ENCODE peak calls at places on chromosomes 5 and 9, in five cellular contexts. One of them, this sample, is unnamed.

GRCh38 chr5:1757511-1757910 is 42.1 kb downstream of the MRPL36 start:
- DNase-seq in RWPE2: peak
- DNase-seq in fibroblast of villous mesenchyme: no peak
- DNase-seq in right lobe of liver: no peak
- DNase-seq in ovary: no peak
- DNase-seq in this sample: no peak

GRCh38 chr5:33074548-33074947 is 363.4 kb downstream of the NPR3 start:
- DNase-seq in RWPE2: no peak
- DNase-seq in right lobe of liver: no peak
- DNase-seq in ovary: no peak
- DNase-seq in fibroblast of villous mesenchyme: no peak
- DNase-seq in this sample: no peak

GRCh38 chr5:4207456-4207855 is 611.8 kb downstream of the IRX1 start:
- DNase-seq in ovary: no peak
- DNase-seq in RWPE2: no peak
- DNase-seq in right lobe of liver: no peak
- DNase-seq in fibroblast of villous mesenchyme: no peak
- DNase-seq in this sample: no peak

GRCh38 chr9:110580850-110581249 is 1.3 kb upstream of the SVEP1 start:
- DNase-seq in fibroblast of villous mesenchyme: no peak
- DNase-seq in right lobe of liver: no peak
- DNase-seq in RWPE2: peak
- DNase-seq in ovary: no peak
- DNase-seq in this sample: no peak

GRCh38 chr5:179754024-179754423 is 21.4 kb downstream of the MAML1 start:
- DNase-seq in right lobe of liver: no peak
- DNase-seq in ovary: no peak
- DNase-seq in fibroblast of villous mesenchyme: no peak
- DNase-seq in RWPE2: no peak
- DNase-seq in this sample: no peak

GRCh38 chr5:151772029-151772867 is 494 bp downstream of the G3BP1 start:
- DNase-seq in right lobe of liver: peak
- DNase-seq in RWPE2: no peak
- DNase-seq in ovary: no peak
- DNase-seq in fibroblast of villous mesenchyme: peak
- DNase-seq in this sample: no peak

GRCh38 chr5:156188026-156188425 is 138.9 kb upstream of the SGCD start:
- DNase-seq in right lobe of liver: no peak
- DNase-seq in ovary: no peak
- DNase-seq in fibroblast of villous mesenchyme: no peak
- DNase-seq in RWPE2: no peak
- DNase-seq in this sample: no peak

GRCh38 chr5:137796279-137796678 is 42.1 kb upstream of the HNRNPA0 start:
- DNase-seq in right lobe of liver: no peak
- DNase-seq in fibroblast of villous mesenchyme: no peak
- DNase-seq in RWPE2: no peak
- DNase-seq in ovary: no peak
- DNase-seq in this sample: no peak

GRCh38 chr5:159657298-159657697 is 259.0 kb upstream of the ADRA1B start:
- DNase-seq in ovary: no peak
- DNase-seq in fibroblast of villous mesenchyme: no peak
- DNase-seq in RWPE2: no peak
- DNase-seq in right lobe of liver: no peak
- DNase-seq in this sample: no peak

GRCh38 chr9:105930007-105930627 is 235.8 kb downstream of the TMEM38B start:
- DNase-seq in right lobe of liver: no peak
- DNase-seq in ovary: no peak
- DNase-seq in fibroblast of villous mesenchyme: no peak
- DNase-seq in RWPE2: no peak
- DNase-seq in this sample: no peak

GRCh38 chr5:61450170-61450815 is 118.2 kb downstream of the ZSWIM6 start:
- DNase-seq in fibroblast of villous mesenchyme: peak
- DNase-seq in ovary: no peak
- DNase-seq in right lobe of liver: no peak
- DNase-seq in RWPE2: no peak
- DNase-seq in this sample: no peak

GRCh38 chr9:135073741-135074305 is 13.6 kb upstream of the OLFM1 start:
- DNase-seq in fibroblast of villous mesenchyme: no peak
- DNase-seq in RWPE2: peak
- DNase-seq in right lobe of liver: no peak
- DNase-seq in ovary: peak
- DNase-seq in this sample: no peak

GRCh38 chr5:103228056-103228455 is 30.5 kb upstream of the MACIR start:
- DNase-seq in fibroblast of villous mesenchyme: no peak
- DNase-seq in RWPE2: no peak
- DNase-seq in right lobe of liver: no peak
- DNase-seq in ovary: no peak
- DNase-seq in this sample: no peak

GRCh38 chr5:151562019-151562707 is 29.0 kb downstream of the FAT2 start:
- DNase-seq in right lobe of liver: no peak
- DNase-seq in RWPE2: no peak
- DNase-seq in fibroblast of villous mesenchyme: no peak
- DNase-seq in ovary: no peak
- DNase-seq in this sample: no peak

GRCh38 chr9:27654629-27655285 is 81.5 kb upstream of the C9orf72 start:
- DNase-seq in right lobe of liver: no peak
- DNase-seq in RWPE2: no peak
- DNase-seq in ovary: no peak
- DNase-seq in fibroblast of villous mesenchyme: no peak
- DNase-seq in this sample: no peak

GRCh38 chr5:74956278-74956677 is 90.1 kb upstream of the FAM169A start:
- DNase-seq in fibroblast of villous mesenchyme: no peak
- DNase-seq in RWPE2: peak
- DNase-seq in right lobe of liver: no peak
- DNase-seq in ovary: no peak
- DNase-seq in this sample: no peak

GRCh38 chr9:74824654-74825053 is 63.1 kb downstream of the TRPM6 start:
- DNase-seq in right lobe of liver: no peak
- DNase-seq in fibroblast of villous mesenchyme: peak
- DNase-seq in ovary: no peak
- DNase-seq in RWPE2: no peak
- DNase-seq in this sample: no peak

GRCh38 chr9:108272350-108272899 is 583.4 kb downstream of the ACTL7B start:
- DNase-seq in RWPE2: no peak
- DNase-seq in ovary: peak
- DNase-seq in right lobe of liver: peak
- DNase-seq in fibroblast of villous mesenchyme: peak
- DNase-seq in this sample: no peak

GRCh38 chr9:15244001-15244441 is 63.0 kb downstream of the TTC39B start:
- DNase-seq in right lobe of liver: no peak
- DNase-seq in ovary: no peak
- DNase-seq in RWPE2: no peak
- DNase-seq in fibroblast of villous mesenchyme: peak
- DNase-seq in this sample: no peak

GRCh38 chr9:114619205-114619758 is 8.2 kb downstream of the TMEM268 start:
- DNase-seq in fibroblast of villous mesenchyme: no peak
- DNase-seq in ovary: peak
- DNase-seq in right lobe of liver: no peak
- DNase-seq in RWPE2: no peak
- DNase-seq in this sample: no peak

GRCh38 chr5:50501510-50502209 is 60.6 kb upstream of the EMB start:
- DNase-seq in right lobe of liver: no peak
- DNase-seq in RWPE2: no peak
- DNase-seq in fibroblast of villous mesenchyme: no peak
- DNase-seq in ovary: no peak
- DNase-seq in this sample: no peak

GRCh38 chr9:129549684-129550083 is 71.2 kb downstream of the C9orf50 start:
- DNase-seq in fibroblast of villous mesenchyme: peak
- DNase-seq in ovary: peak
- DNase-seq in RWPE2: no peak
- DNase-seq in right lobe of liver: peak
- DNase-seq in this sample: peak

GRCh38 chr5:176535101-176535654 is 2.0 kb downstream of the RNF44 start:
- DNase-seq in right lobe of liver: no peak
- DNase-seq in ovary: peak
- DNase-seq in fibroblast of villous mesenchyme: no peak
- DNase-seq in RWPE2: no peak
- DNase-seq in this sample: no peak

GRCh38 chr9:35611230-35611797 is 6.3 kb downstream of the TESK1 start:
- DNase-seq in fibroblast of villous mesenchyme: peak
- DNase-seq in RWPE2: no peak
- DNase-seq in ovary: no peak
- DNase-seq in right lobe of liver: no peak
- DNase-seq in this sample: no peak

GRCh38 chr9:20224756-20225155 is 397.5 kb downstream of the MLLT3 start:
- DNase-seq in RWPE2: no peak
- DNase-seq in ovary: no peak
- DNase-seq in right lobe of liver: no peak
- DNase-seq in fibroblast of villous mesenchyme: no peak
- DNase-seq in this sample: no peak

GRCh38 chr9:136242248-136242647 is 3.4 kb downstream of the QSOX2 start:
- DNase-seq in ovary: no peak
- DNase-seq in fibroblast of villous mesenchyme: no peak
- DNase-seq in right lobe of liver: no peak
- DNase-seq in RWPE2: no peak
- DNase-seq in this sample: no peak

GRCh38 chr9:136243631-136244030 is 2.0 kb downstream of the QSOX2 start:
- DNase-seq in RWPE2: no peak
- DNase-seq in fibroblast of villous mesenchyme: no peak
- DNase-seq in ovary: no peak
- DNase-seq in right lobe of liver: no peak
- DNase-seq in this sample: no peak

GRCh38 chr9:136244116-136244775 is 1.4 kb downstream of the QSOX2 start:
- DNase-seq in right lobe of liver: no peak
- DNase-seq in ovary: no peak
- DNase-seq in fibroblast of villous mesenchyme: no peak
- DNase-seq in RWPE2: no peak
- DNase-seq in this sample: no peak

GRCh38 chr9:136241540-136241939 is 4.1 kb downstream of the QSOX2 start:
- DNase-seq in ovary: no peak
- DNase-seq in fibroblast of villous mesenchyme: no peak
- DNase-seq in RWPE2: no peak
- DNase-seq in right lobe of liver: no peak
- DNase-seq in this sample: no peak

DNA sequence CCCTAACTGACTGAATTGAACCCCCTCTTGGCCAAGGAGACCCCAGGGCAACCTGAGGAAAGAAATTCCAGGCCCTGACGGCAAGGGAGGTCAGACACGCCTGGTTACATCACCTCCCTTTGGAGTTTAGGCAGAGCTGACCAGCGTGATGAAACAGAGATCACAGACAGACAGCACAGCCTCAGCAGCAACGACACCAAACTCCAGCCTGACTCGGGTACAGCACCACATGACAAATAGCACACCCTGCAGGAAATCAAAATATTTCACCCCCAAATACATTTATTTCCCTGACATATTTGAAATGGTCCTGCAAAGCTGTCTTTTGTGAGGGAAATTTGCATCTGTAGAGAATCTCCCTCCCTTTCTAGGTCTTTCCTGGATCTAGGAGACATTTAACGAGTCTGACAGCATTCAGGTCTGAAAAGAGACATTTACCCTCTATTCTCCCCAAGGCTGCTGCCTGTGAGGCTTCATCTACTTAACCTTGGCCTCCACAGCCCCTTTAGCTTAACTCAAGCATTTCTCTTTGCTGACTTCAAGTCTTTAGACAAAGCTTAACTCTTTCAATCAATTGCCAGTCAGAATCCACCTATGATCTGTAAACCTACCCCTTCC is 2.6 kb downstream of the QSOX2 start:
- DNase-seq in fibroblast of villous mesenchyme: no peak
- DNase-seq in right lobe of liver: no peak
- DNase-seq in RWPE2: no peak
- DNase-seq in ovary: no peak
- DNase-seq in this sample: no peak
- TF ChIP-seq CTCF in fibroblast of villous mesenchyme: no peak
- TF ChIP-seq CTCF in right lobe of liver: no peak
- TF ChIP-seq CTCF in RWPE2: no peak
- TF ChIP-seq CTCF in ovary: no peak
- TF ChIP-seq CTCF in this sample: no peak

GRCh38 chr5:23136958-23137357 is 283.8 kb upstream of the CDH12 start:
- DNase-seq in fibroblast of villous mesenchyme: no peak
- DNase-seq in ovary: no peak
- DNase-seq in RWPE2: no peak
- DNase-seq in right lobe of liver: no peak
- DNase-seq in this sample: no peak

GRCh38 chr5:23139338-23140171 is 286.4 kb upstream of the CDH12 start:
- DNase-seq in fibroblast of villous mesenchyme: peak
- DNase-seq in right lobe of liver: no peak
- DNase-seq in ovary: no peak
- DNase-seq in RWPE2: no peak
- DNase-seq in this sample: no peak
- TF ChIP-seq CTCF in fibroblast of villous mesenchyme: peak
- TF ChIP-seq CTCF in right lobe of liver: peak
- TF ChIP-seq CTCF in ovary: no peak
- TF ChIP-seq CTCF in RWPE2: peak
- TF ChIP-seq CTCF in this sample: peak

DNA sequence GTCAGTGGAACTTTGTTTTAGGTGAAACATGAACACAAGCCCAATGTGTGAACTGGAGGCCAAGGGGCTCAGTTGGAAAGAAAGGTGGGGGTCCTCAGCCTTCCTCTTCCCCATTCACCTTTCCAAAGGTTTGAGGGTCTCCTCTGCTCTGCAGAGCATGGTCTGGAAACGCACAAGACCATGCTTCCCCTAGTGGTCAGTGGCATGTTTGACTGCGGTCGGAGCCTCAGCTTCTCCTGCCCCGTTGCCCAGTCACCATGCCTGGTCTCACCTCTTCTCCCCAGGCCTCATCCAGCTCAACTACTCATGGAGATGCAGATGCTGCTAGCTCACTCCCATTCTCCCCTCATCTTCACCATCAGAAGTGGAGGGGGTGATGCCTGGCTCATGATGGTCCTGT is 340.3 kb downstream of the GADD45G start:
- DNase-seq in fibroblast of villous mesenchyme: no peak
- DNase-seq in RWPE2: no peak
- DNase-seq in ovary: no peak
- DNase-seq in right lobe of liver: no peak
- DNase-seq in this sample: no peak
- TF ChIP-seq CTCF in fibroblast of villous mesenchyme: peak
- TF ChIP-seq CTCF in RWPE2: no peak
- TF ChIP-seq CTCF in ovary: no peak
- TF ChIP-seq CTCF in right lobe of liver: no peak
- TF ChIP-seq CTCF in this sample: peak

DNA sequence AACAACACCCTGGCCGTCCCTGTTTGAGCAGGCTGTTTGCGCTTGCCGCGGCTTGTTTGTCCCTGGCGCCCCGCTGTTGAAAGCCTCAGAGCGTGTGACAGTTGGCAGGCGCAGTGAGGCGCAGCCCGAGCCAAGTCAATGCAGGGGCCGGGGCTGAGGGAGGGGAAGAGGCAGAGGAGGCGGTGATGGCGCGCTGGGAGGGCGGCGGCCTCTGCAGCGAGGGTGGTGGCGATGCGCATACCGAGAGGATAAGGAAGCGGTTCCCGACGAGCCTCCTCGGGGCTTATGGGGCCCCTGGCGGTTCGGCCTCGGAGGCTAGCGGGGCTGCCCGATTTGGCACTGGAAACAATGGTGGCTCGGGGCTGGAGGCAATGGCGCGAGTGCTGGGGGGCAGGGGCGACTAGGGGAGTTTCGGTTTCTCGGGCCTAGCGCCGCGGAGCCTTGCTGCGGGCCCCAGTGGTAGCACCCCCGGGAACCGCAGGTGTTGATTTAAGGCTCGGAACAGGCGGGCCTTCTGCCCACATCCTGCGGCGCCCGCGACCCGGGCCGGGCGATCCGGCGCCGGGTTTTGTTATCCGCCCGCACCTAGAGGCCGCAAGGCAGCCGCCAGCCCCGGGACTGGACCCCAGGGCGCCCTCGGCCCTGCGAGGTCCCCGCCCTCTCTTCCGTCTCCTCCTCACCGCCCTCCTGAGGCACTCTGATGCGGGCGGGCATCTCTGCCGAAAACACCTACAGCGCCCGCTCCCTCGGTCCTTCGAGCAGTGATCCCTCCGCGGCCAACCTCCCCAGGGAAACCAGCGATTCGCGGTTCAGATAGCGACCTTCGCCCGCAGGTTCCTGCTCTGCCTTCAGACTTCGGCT is 955 bp upstream of the LNPEP start:
- DNase-seq in RWPE2: peak
- DNase-seq in ovary: peak
- DNase-seq in right lobe of liver: peak
- DNase-seq in fibroblast of villous mesenchyme: peak
- DNase-seq in this sample: peak
- TF ChIP-seq CTCF in RWPE2: no peak
- TF ChIP-seq CTCF in ovary: no peak
- TF ChIP-seq CTCF in right lobe of liver: no peak
- TF ChIP-seq CTCF in fibroblast of villous mesenchyme: no peak
- TF ChIP-seq CTCF in this sample: peak